ENCODE peak calls at places on chromosomes 5 and 9, in ten cellular contexts. One of them, this sample, is unnamed.
A peak's percentile ranks its signal among the peaks of the same experiment; 100 is the strongest.

GRCh38 chr5:17807069-17807468 is 172.8 kb downstream of the TAF11L14 start:
- DNase-seq in CD8-positive, alpha-beta T cell: no peak
- DNase-seq in CD8-positive, alpha-beta memory T cell: no peak
- DNase-seq in sigmoid colon: no peak
- DNase-seq in CD4-positive, alpha-beta T cell: no peak
- DNase-seq in GM23248: no peak
- DNase-seq in breast epithelium: no peak
- DNase-seq in lower lobe of right lung: no peak
- DNase-seq in SJSA1: no peak
- DNase-seq in keratinocyte: no peak
- DNase-seq in this sample: no peak

GRCh38 chr9:125701351-125701750 is 5.7 kb downstream of the MAPKAP1 start:
- DNase-seq in CD8-positive, alpha-beta T cell: no peak
- DNase-seq in CD8-positive, alpha-beta memory T cell: no peak
- DNase-seq in sigmoid colon: no peak
- DNase-seq in CD4-positive, alpha-beta T cell: no peak
- DNase-seq in GM23248: peak; percentile 96
- DNase-seq in breast epithelium: no peak
- DNase-seq in lower lobe of right lung: no peak
- DNase-seq in SJSA1: no peak
- DNase-seq in keratinocyte: peak; percentile 64
- DNase-seq in this sample: no peak

GRCh38 chr5:126656397-126657007 is 55.8 kb downstream of the PHAX start:
- DNase-seq in CD8-positive, alpha-beta T cell: no peak
- DNase-seq in CD8-positive, alpha-beta memory T cell: no peak
- DNase-seq in sigmoid colon: no peak
- DNase-seq in CD4-positive, alpha-beta T cell: no peak
- DNase-seq in GM23248: peak; percentile 71
- DNase-seq in breast epithelium: no peak
- DNase-seq in lower lobe of right lung: no peak
- DNase-seq in SJSA1: no peak
- DNase-seq in keratinocyte: peak; percentile 7
- DNase-seq in this sample: no peak

GRCh38 chr5:97839338-97840081 is 656.5 kb upstream of the RIOK2 start:
- DNase-seq in CD8-positive, alpha-beta T cell: no peak
- DNase-seq in CD8-positive, alpha-beta memory T cell: no peak
- DNase-seq in sigmoid colon: no peak
- DNase-seq in CD4-positive, alpha-beta T cell: no peak
- DNase-seq in GM23248: peak; percentile 7
- DNase-seq in breast epithelium: no peak
- DNase-seq in lower lobe of right lung: no peak
- DNase-seq in SJSA1: no peak
- DNase-seq in keratinocyte: no peak
- DNase-seq in this sample: no peak

GRCh38 chr5:129460951-129461815 is 1.1 kb downstream of the ADAMTS19 start:
- DNase-seq in CD8-positive, alpha-beta T cell: no peak
- DNase-seq in CD8-positive, alpha-beta memory T cell: no peak
- DNase-seq in sigmoid colon: peak; percentile 63
- DNase-seq in CD4-positive, alpha-beta T cell: no peak
- DNase-seq in GM23248: peak; percentile 6
- DNase-seq in breast epithelium: no peak
- DNase-seq in lower lobe of right lung: peak; percentile 49
- DNase-seq in SJSA1: peak; percentile 51
- DNase-seq in keratinocyte: no peak
- DNase-seq in this sample: peak; percentile 75

GRCh38 chr5:20353481-20353880 is 365.5 kb upstream of the CDH18 start:
- DNase-seq in CD8-positive, alpha-beta T cell: no peak
- DNase-seq in CD8-positive, alpha-beta memory T cell: no peak
- DNase-seq in sigmoid colon: no peak
- DNase-seq in CD4-positive, alpha-beta T cell: no peak
- DNase-seq in GM23248: no peak
- DNase-seq in breast epithelium: no peak
- DNase-seq in lower lobe of right lung: no peak
- DNase-seq in SJSA1: no peak
- DNase-seq in keratinocyte: no peak
- DNase-seq in this sample: no peak

GRCh38 chr5:180305481-180305880 is 13.6 kb upstream of the MAPK9 start:
- DNase-seq in CD8-positive, alpha-beta T cell: no peak
- DNase-seq in CD8-positive, alpha-beta memory T cell: no peak
- DNase-seq in sigmoid colon: no peak
- DNase-seq in CD4-positive, alpha-beta T cell: no peak
- DNase-seq in GM23248: no peak
- DNase-seq in breast epithelium: no peak
- DNase-seq in lower lobe of right lung: no peak
- DNase-seq in SJSA1: no peak
- DNase-seq in keratinocyte: no peak
- DNase-seq in this sample: no peak

GRCh38 chr5:43619911-43620310 is 16.9 kb downstream of the NNT start:
- DNase-seq in CD8-positive, alpha-beta T cell: no peak
- DNase-seq in CD8-positive, alpha-beta memory T cell: no peak
- DNase-seq in sigmoid colon: no peak
- DNase-seq in CD4-positive, alpha-beta T cell: no peak
- DNase-seq in GM23248: no peak
- DNase-seq in breast epithelium: no peak
- DNase-seq in lower lobe of right lung: no peak
- DNase-seq in SJSA1: no peak
- DNase-seq in keratinocyte: no peak
- DNase-seq in this sample: no peak

GRCh38 chr9:124133752-124134151 is 122.2 kb downstream of the LHX2 start:
- DNase-seq in CD8-positive, alpha-beta T cell: no peak
- DNase-seq in CD8-positive, alpha-beta memory T cell: no peak
- DNase-seq in sigmoid colon: no peak
- DNase-seq in CD4-positive, alpha-beta T cell: no peak
- DNase-seq in GM23248: peak; percentile 59
- DNase-seq in breast epithelium: no peak
- DNase-seq in lower lobe of right lung: peak; percentile 60
- DNase-seq in SJSA1: peak; percentile 62
- DNase-seq in keratinocyte: no peak
- DNase-seq in this sample: peak; percentile 48

GRCh38 chr5:181044093-181044599 is 4.1 kb downstream of the BTNL9 start:
- DNase-seq in CD8-positive, alpha-beta T cell: no peak
- DNase-seq in CD8-positive, alpha-beta memory T cell: no peak
- DNase-seq in sigmoid colon: no peak
- DNase-seq in CD4-positive, alpha-beta T cell: no peak
- DNase-seq in GM23248: no peak
- DNase-seq in breast epithelium: no peak
- DNase-seq in lower lobe of right lung: no peak
- DNase-seq in SJSA1: no peak
- DNase-seq in keratinocyte: no peak
- DNase-seq in this sample: no peak

GRCh38 chr9:90477535-90477934 is 165.1 kb downstream of the DIRAS2 start:
- DNase-seq in CD8-positive, alpha-beta T cell: no peak
- DNase-seq in CD8-positive, alpha-beta memory T cell: no peak
- DNase-seq in sigmoid colon: no peak
- DNase-seq in CD4-positive, alpha-beta T cell: no peak
- DNase-seq in GM23248: no peak
- DNase-seq in breast epithelium: no peak
- DNase-seq in lower lobe of right lung: no peak
- DNase-seq in SJSA1: no peak
- DNase-seq in keratinocyte: no peak
- DNase-seq in this sample: no peak

GRCh38 chr9:129347323-129348120 is 169.5 kb upstream of the IER5L start:
- DNase-seq in CD8-positive, alpha-beta T cell: no peak
- DNase-seq in CD8-positive, alpha-beta memory T cell: no peak
- DNase-seq in sigmoid colon: no peak
- DNase-seq in CD4-positive, alpha-beta T cell: no peak
- DNase-seq in GM23248: peak; percentile 83
- DNase-seq in breast epithelium: no peak
- DNase-seq in lower lobe of right lung: no peak
- DNase-seq in SJSA1: no peak
- DNase-seq in keratinocyte: no peak
- DNase-seq in this sample: no peak

GRCh38 chr5:65925601-65926275 is 637 bp upstream of the ERBIN start:
- DNase-seq in CD8-positive, alpha-beta T cell: peak; percentile 78
- DNase-seq in CD8-positive, alpha-beta memory T cell: peak; percentile 86
- DNase-seq in sigmoid colon: peak; percentile 89
- DNase-seq in CD4-positive, alpha-beta T cell: peak; percentile 82
- DNase-seq in GM23248: peak; percentile 94
- DNase-seq in breast epithelium: peak; percentile 76
- DNase-seq in lower lobe of right lung: peak; percentile 85
- DNase-seq in SJSA1: peak; percentile 92
- DNase-seq in keratinocyte: peak; percentile 15
- DNase-seq in this sample: peak; percentile 90

GRCh38 chr5:78698218-78698751 is 49.7 kb upstream of the LHFPL2 start:
- DNase-seq in CD8-positive, alpha-beta T cell: no peak
- DNase-seq in CD8-positive, alpha-beta memory T cell: no peak
- DNase-seq in sigmoid colon: peak; percentile 82
- DNase-seq in CD4-positive, alpha-beta T cell: no peak
- DNase-seq in GM23248: peak; percentile 46
- DNase-seq in breast epithelium: no peak
- DNase-seq in lower lobe of right lung: no peak
- DNase-seq in SJSA1: no peak
- DNase-seq in keratinocyte: no peak
- DNase-seq in this sample: peak; percentile 81

GRCh38 chr9:92970467-92970923 is 23.2 kb downstream of the FGD3 start:
- DNase-seq in CD8-positive, alpha-beta T cell: peak; percentile 12
- DNase-seq in CD8-positive, alpha-beta memory T cell: no peak
- DNase-seq in sigmoid colon: no peak
- DNase-seq in CD4-positive, alpha-beta T cell: peak; percentile 24
- DNase-seq in GM23248: peak; percentile 47
- DNase-seq in breast epithelium: peak; percentile 33
- DNase-seq in lower lobe of right lung: no peak
- DNase-seq in SJSA1: peak; percentile 58
- DNase-seq in keratinocyte: peak; percentile 33
- DNase-seq in this sample: no peak

GRCh38 chr9:108160705-108161233 is 671.2 kb upstream of the KLF4 start:
- DNase-seq in CD8-positive, alpha-beta T cell: no peak
- DNase-seq in CD8-positive, alpha-beta memory T cell: no peak
- DNase-seq in sigmoid colon: no peak
- DNase-seq in CD4-positive, alpha-beta T cell: no peak
- DNase-seq in GM23248: no peak
- DNase-seq in breast epithelium: no peak
- DNase-seq in lower lobe of right lung: no peak
- DNase-seq in SJSA1: no peak
- DNase-seq in keratinocyte: no peak
- DNase-seq in this sample: no peak

GRCh38 chr9:112487799-112488345 is 1.2 kb downstream of the KIAA1958 start:
- DNase-seq in CD8-positive, alpha-beta T cell: no peak
- DNase-seq in CD8-positive, alpha-beta memory T cell: no peak
- DNase-seq in sigmoid colon: no peak
- DNase-seq in CD4-positive, alpha-beta T cell: no peak
- DNase-seq in GM23248: peak; percentile 24
- DNase-seq in breast epithelium: no peak
- DNase-seq in lower lobe of right lung: no peak
- DNase-seq in SJSA1: no peak
- DNase-seq in keratinocyte: no peak
- DNase-seq in this sample: no peak

GRCh38 chr9:969693-970309 is 6.7 kb upstream of the DMRT3 start:
- DNase-seq in CD8-positive, alpha-beta T cell: no peak
- DNase-seq in CD8-positive, alpha-beta memory T cell: no peak
- DNase-seq in sigmoid colon: no peak
- DNase-seq in CD4-positive, alpha-beta T cell: no peak
- DNase-seq in GM23248: no peak
- DNase-seq in breast epithelium: no peak
- DNase-seq in lower lobe of right lung: no peak
- DNase-seq in SJSA1: no peak
- DNase-seq in keratinocyte: no peak
- DNase-seq in this sample: peak; percentile 52
- H3K27me3 ChIP-seq in CD8-positive, alpha-beta T cell: peaks cover 34% of the 10 kb centered on the region
- H3K27me3 ChIP-seq in CD8-positive, alpha-beta memory T cell: peaks cover 60% of the 10 kb centered on the region
- H3K27me3 ChIP-seq in sigmoid colon: peaks cover 100% of the 10 kb centered on the region
- H3K27me3 ChIP-seq in CD4-positive, alpha-beta T cell: peaks cover 97% of the 10 kb centered on the region
- H3K27me3 ChIP-seq in GM23248: peaks cover 99% of the 10 kb centered on the region
- H3K27me3 ChIP-seq in breast epithelium: peaks cover 98% of the 10 kb centered on the region
- H3K27me3 ChIP-seq in lower lobe of right lung: peaks cover 98% of the 10 kb centered on the region
- H3K27me3 ChIP-seq in SJSA1: no peaks in the 10 kb centered on the region
- H3K27me3 ChIP-seq in keratinocyte: peaks cover 94% of the 10 kb centered on the region
- H3K27me3 ChIP-seq in this sample: peaks cover 9% of the 10 kb centered on the region

GRCh38 chr5:141186897-141187512 is at the start of gene PCDHB9:
- DNase-seq in CD8-positive, alpha-beta T cell: no peak
- DNase-seq in CD8-positive, alpha-beta memory T cell: no peak
- DNase-seq in sigmoid colon: no peak
- DNase-seq in CD4-positive, alpha-beta T cell: no peak
- DNase-seq in GM23248: peak; percentile 77
- DNase-seq in breast epithelium: no peak
- DNase-seq in lower lobe of right lung: no peak
- DNase-seq in SJSA1: no peak
- DNase-seq in keratinocyte: no peak
- DNase-seq in this sample: peak; percentile 69
- H3K9me3 ChIP-seq in CD8-positive, alpha-beta T cell: no peaks in the 10 kb centered on the region
- H3K9me3 ChIP-seq in CD8-positive, alpha-beta memory T cell: no peaks in the 10 kb centered on the region
- H3K9me3 ChIP-seq in sigmoid colon: peaks cover 10% of the 10 kb centered on the region
- H3K9me3 ChIP-seq in CD4-positive, alpha-beta T cell: peaks cover 17% of the 10 kb centered on the region
- H3K9me3 ChIP-seq in GM23248: no peaks in the 10 kb centered on the region
- H3K9me3 ChIP-seq in breast epithelium: peaks cover 67% of the 10 kb centered on the region
- H3K9me3 ChIP-seq in lower lobe of right lung: peaks cover 43% of the 10 kb centered on the region
- H3K9me3 ChIP-seq in SJSA1: peaks cover 26% of the 10 kb centered on the region
- H3K9me3 ChIP-seq in keratinocyte: no peaks in the 10 kb centered on the region
- H3K9me3 ChIP-seq in this sample: no peaks in the 10 kb centered on the region

DNA sequence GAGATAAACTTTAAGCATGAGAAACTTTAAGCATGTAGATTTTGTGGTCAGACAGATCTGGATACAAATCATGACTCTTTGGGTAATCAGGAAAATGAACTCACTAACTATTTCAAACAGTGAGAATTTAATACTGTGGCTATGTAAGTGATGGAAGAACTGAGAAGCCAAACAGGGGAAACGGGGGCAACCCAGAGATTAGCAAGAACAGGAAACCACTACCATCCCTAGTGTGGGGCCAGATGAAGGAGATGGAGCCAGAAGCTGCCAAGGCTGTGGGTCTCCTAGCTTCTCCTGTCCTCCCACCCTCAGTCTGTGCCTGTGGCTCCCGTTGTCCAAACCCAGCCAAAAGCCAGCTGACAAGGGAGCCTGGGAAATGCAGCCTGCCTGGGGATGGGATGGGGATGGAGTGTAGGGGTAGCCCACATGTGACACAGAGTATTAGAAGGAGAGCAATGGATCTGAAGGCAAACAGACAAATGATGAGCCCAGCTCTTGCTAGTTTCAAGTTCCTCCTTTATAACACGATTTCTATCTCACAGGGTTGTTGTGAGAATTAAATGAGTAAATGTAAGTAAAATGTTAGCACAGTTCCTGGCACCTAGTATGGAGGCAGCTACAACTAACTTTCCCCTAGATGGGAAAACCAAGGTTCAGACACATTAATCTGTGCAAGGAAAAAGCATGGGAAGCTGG is 27.7 kb upstream of the CDC23 start:
- DNase-seq in CD8-positive, alpha-beta T cell: no peak
- DNase-seq in CD8-positive, alpha-beta memory T cell: no peak
- DNase-seq in sigmoid colon: no peak
- DNase-seq in CD4-positive, alpha-beta T cell: no peak
- DNase-seq in GM23248: no peak
- DNase-seq in breast epithelium: no peak
- DNase-seq in lower lobe of right lung: no peak
- DNase-seq in SJSA1: no peak
- DNase-seq in keratinocyte: no peak
- DNase-seq in this sample: no peak
- H3K27me3 ChIP-seq in CD8-positive, alpha-beta T cell: peaks cover 22% of the 10 kb centered on the region
- H3K27me3 ChIP-seq in CD8-positive, alpha-beta memory T cell: peaks cover 33% of the 10 kb centered on the region
- H3K27me3 ChIP-seq in sigmoid colon: peaks cover 4% of the 10 kb centered on the region
- H3K27me3 ChIP-seq in CD4-positive, alpha-beta T cell: peaks cover 39% of the 10 kb centered on the region
- H3K27me3 ChIP-seq in GM23248: peaks cover 39% of the 10 kb centered on the region
- H3K27me3 ChIP-seq in breast epithelium: no peaks in the 10 kb centered on the region
- H3K27me3 ChIP-seq in lower lobe of right lung: peaks cover 47% of the 10 kb centered on the region
- H3K27me3 ChIP-seq in SJSA1: peaks cover 37% of the 10 kb centered on the region
- H3K27me3 ChIP-seq in keratinocyte: peaks cover 41% of the 10 kb centered on the region
- H3K27me3 ChIP-seq in this sample: no peaks in the 10 kb centered on the region

DNA sequence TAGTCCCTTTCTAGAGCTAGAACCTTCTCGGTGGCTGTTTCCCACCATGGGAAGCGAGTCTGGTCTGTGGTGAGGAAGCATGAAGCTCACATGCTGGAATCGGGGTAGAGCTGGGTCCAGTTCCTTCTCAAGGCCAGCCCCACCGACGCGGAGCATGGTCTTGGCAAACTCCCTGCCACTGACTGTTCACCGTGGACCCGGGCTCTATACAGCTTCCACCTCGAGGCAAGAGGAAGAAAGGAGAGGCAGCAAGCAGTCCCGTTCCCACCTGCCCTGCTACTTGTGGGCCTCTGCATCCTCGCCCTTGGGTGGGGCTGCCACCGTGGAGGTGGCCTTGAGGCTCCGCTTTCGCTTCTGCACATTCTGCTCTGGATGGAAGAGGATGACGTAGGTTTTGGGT is 13.7 kb downstream of the GRM6 start:
- DNase-seq in CD8-positive, alpha-beta T cell: no peak
- DNase-seq in CD8-positive, alpha-beta memory T cell: no peak
- DNase-seq in sigmoid colon: no peak
- DNase-seq in CD4-positive, alpha-beta T cell: no peak
- DNase-seq in GM23248: no peak
- DNase-seq in breast epithelium: no peak
- DNase-seq in lower lobe of right lung: no peak
- DNase-seq in SJSA1: no peak
- DNase-seq in keratinocyte: no peak
- DNase-seq in this sample: no peak
- H3K9me3 ChIP-seq in CD8-positive, alpha-beta T cell: no peaks in the 10 kb centered on the region
- H3K9me3 ChIP-seq in CD8-positive, alpha-beta memory T cell: no peaks in the 10 kb centered on the region
- H3K9me3 ChIP-seq in sigmoid colon: peaks cover 23% of the 10 kb centered on the region
- H3K9me3 ChIP-seq in CD4-positive, alpha-beta T cell: peaks cover 22% of the 10 kb centered on the region
- H3K9me3 ChIP-seq in GM23248: peaks cover 4% of the 10 kb centered on the region
- H3K9me3 ChIP-seq in breast epithelium: peaks cover 88% of the 10 kb centered on the region
- H3K9me3 ChIP-seq in lower lobe of right lung: peaks cover 77% of the 10 kb centered on the region
- H3K9me3 ChIP-seq in SJSA1: peaks cover 50% of the 10 kb centered on the region
- H3K9me3 ChIP-seq in keratinocyte: peaks cover 22% of the 10 kb centered on the region
- H3K9me3 ChIP-seq in this sample: no peaks in the 10 kb centered on the region

This sample was measured in WERI-Rb-1.